ENCODE peak calls at places on chromosomes 16 and 17, in five cellular contexts. One of them, this sample, is unnamed.

GRCh38 chr17:33500141-33500540 is 207.0 kb upstream of the ASIC2 start:
- DNase-seq in GM12878: peak
- DNase-seq in A549: no peak
- DNase-seq in HepG2: no peak
- DNase-seq in SK-N-SH: no peak
- DNase-seq in this sample: peak

GRCh38 chr17:74059471-74059870 is 144.0 kb upstream of the RPL38 start:
- DNase-seq in GM12878: no peak
- DNase-seq in A549: no peak
- DNase-seq in HepG2: no peak
- DNase-seq in SK-N-SH: no peak
- DNase-seq in this sample: no peak

GRCh38 chr17:61403846-61404701 is 4.4 kb downstream of the TBX2 start:
- DNase-seq in GM12878: no peak
- DNase-seq in A549: no peak
- DNase-seq in HepG2: no peak
- DNase-seq in SK-N-SH: no peak
- DNase-seq in this sample: no peak

GRCh38 chr17:7177210-7177953 is 1.8 kb downstream of the ASGR1 start:
- DNase-seq in GM12878: no peak
- DNase-seq in A549: peak
- DNase-seq in HepG2: peak
- DNase-seq in SK-N-SH: peak
- DNase-seq in this sample: peak

GRCh38 chr16:11610121-11610505 is 23.4 kb upstream of the LITAF start:
- DNase-seq in GM12878: no peak
- DNase-seq in A549: no peak
- DNase-seq in HepG2: no peak
- DNase-seq in SK-N-SH: no peak
- DNase-seq in this sample: no peak

GRCh38 chr17:142102-142661 is 4.8 kb downstream of the SCGB1C2 start:
- DNase-seq in GM12878: no peak
- DNase-seq in A549: peak
- DNase-seq in HepG2: peak
- DNase-seq in SK-N-SH: peak
- DNase-seq in this sample: no peak

GRCh38 chr17:40112718-40113109 is 9.1 kb upstream of the MSL1 start:
- DNase-seq in GM12878: no peak
- DNase-seq in A549: no peak
- DNase-seq in HepG2: no peak
- DNase-seq in SK-N-SH: no peak
- DNase-seq in this sample: no peak

GRCh38 chr16:48235058-48235555 is 9.0 kb upstream of the LONP2 start:
- DNase-seq in GM12878: no peak
- DNase-seq in A549: no peak
- DNase-seq in HepG2: no peak
- DNase-seq in SK-N-SH: no peak
- DNase-seq in this sample: no peak

GRCh38 chr16:75088934-75089333 is 27.6 kb downstream of the LDHD start:
- DNase-seq in GM12878: no peak
- DNase-seq in A549: no peak
- DNase-seq in HepG2: no peak
- DNase-seq in SK-N-SH: no peak
- DNase-seq in this sample: no peak

GRCh38 chr17:64124609-64125008 is 5.3 kb downstream of the ERN1 start:
- DNase-seq in GM12878: no peak
- DNase-seq in A549: no peak
- DNase-seq in HepG2: no peak
- DNase-seq in SK-N-SH: no peak
- DNase-seq in this sample: no peak

GRCh38 chr16:89706446-89707260 is 5.1 kb upstream of the SPATA2L start:
- DNase-seq in GM12878: no peak
- DNase-seq in A549: no peak
- DNase-seq in HepG2: no peak
- DNase-seq in SK-N-SH: no peak
- DNase-seq in this sample: no peak

GRCh38 chr17:70539172-70539924 is 370.0 kb downstream of the KCNJ2 start:
- DNase-seq in GM12878: no peak
- DNase-seq in A549: no peak
- DNase-seq in HepG2: no peak
- DNase-seq in SK-N-SH: no peak
- DNase-seq in this sample: no peak

GRCh38 chr17:19270951-19271611 is 33.9 kb downstream of the EPN2 start:
- DNase-seq in GM12878: peak
- DNase-seq in A549: no peak
- DNase-seq in HepG2: no peak
- DNase-seq in SK-N-SH: no peak
- DNase-seq in this sample: peak

GRCh38 chr17:5877948-5878347 is 192.2 kb upstream of the WSCD1 start:
- DNase-seq in GM12878: no peak
- DNase-seq in A549: no peak
- DNase-seq in HepG2: no peak
- DNase-seq in SK-N-SH: no peak
- DNase-seq in this sample: no peak

GRCh38 chr17:62870581-62870964 is 62.5 kb upstream of the MARCHF10 start:
- DNase-seq in GM12878: no peak
- DNase-seq in A549: no peak
- DNase-seq in HepG2: no peak
- DNase-seq in SK-N-SH: peak
- DNase-seq in this sample: no peak

GRCh38 chr16:81524382-81524781 is 79.8 kb downstream of the CMIP start:
- DNase-seq in GM12878: no peak
- DNase-seq in A549: no peak
- DNase-seq in HepG2: no peak
- DNase-seq in SK-N-SH: no peak
- DNase-seq in this sample: peak

GRCh38 chr17:62105861-62106260 is 40.8 kb upstream of the MED13 start:
- DNase-seq in GM12878: no peak
- DNase-seq in A549: no peak
- DNase-seq in HepG2: no peak
- DNase-seq in SK-N-SH: no peak
- DNase-seq in this sample: no peak

GRCh38 chr17:8868092-8868491 is 618 bp upstream of the PIK3R6 start:
- DNase-seq in GM12878: no peak
- DNase-seq in A549: no peak
- DNase-seq in HepG2: no peak
- DNase-seq in SK-N-SH: no peak
- DNase-seq in this sample: no peak

GRCh38 chr16:18788828-18789514 is 1.2 kb downstream of the RPS15A start:
- DNase-seq in GM12878: no peak
- DNase-seq in A549: no peak
- DNase-seq in HepG2: no peak
- DNase-seq in SK-N-SH: no peak
- DNase-seq in this sample: no peak

GRCh38 chr17:16328997-16329396 is 24.3 kb downstream of the CENPV start:
- DNase-seq in GM12878: no peak
- DNase-seq in A549: peak
- DNase-seq in HepG2: no peak
- DNase-seq in SK-N-SH: no peak
- DNase-seq in this sample: no peak

GRCh38 chr17:73118876-73119485 is 26.5 kb upstream of the SLC39A11 start:
- DNase-seq in GM12878: no peak
- DNase-seq in A549: no peak
- DNase-seq in HepG2: no peak
- DNase-seq in SK-N-SH: peak
- DNase-seq in this sample: no peak

GRCh38 chr17:39485555-39485954 is 24.3 kb downstream of the CDK12 start:
- DNase-seq in GM12878: no peak
- DNase-seq in A549: no peak
- DNase-seq in HepG2: no peak
- DNase-seq in SK-N-SH: no peak
- DNase-seq in this sample: no peak

GRCh38 chr16:66925322-66925840 is at the start of gene RRAD:
- DNase-seq in GM12878: no peak
- DNase-seq in A549: no peak
- DNase-seq in HepG2: no peak
- DNase-seq in SK-N-SH: no peak
- DNase-seq in this sample: peak

GRCh38 chr16:69888005-69888560 is 63.1 kb upstream of the CLEC18A start:
- DNase-seq in GM12878: peak
- DNase-seq in A549: no peak
- DNase-seq in HepG2: no peak
- DNase-seq in SK-N-SH: no peak
- DNase-seq in this sample: no peak

GRCh38 chr16:53142823-53143568 is 88.2 kb downstream of the CHD9 start:
- DNase-seq in GM12878: no peak
- DNase-seq in A549: no peak
- DNase-seq in HepG2: no peak
- DNase-seq in SK-N-SH: no peak
- DNase-seq in this sample: no peak

GRCh38 chr16:57513371-57514102 is 22.8 kb downstream of the CCDC102A start:
- DNase-seq in GM12878: no peak
- DNase-seq in A549: no peak
- DNase-seq in HepG2: no peak
- DNase-seq in SK-N-SH: peak
- DNase-seq in this sample: no peak

GRCh38 chr16:17784073-17784472 is 313.3 kb upstream of the XYLT1 start:
- DNase-seq in GM12878: no peak
- DNase-seq in A549: no peak
- DNase-seq in HepG2: peak
- DNase-seq in SK-N-SH: no peak
- DNase-seq in this sample: peak

DNA sequence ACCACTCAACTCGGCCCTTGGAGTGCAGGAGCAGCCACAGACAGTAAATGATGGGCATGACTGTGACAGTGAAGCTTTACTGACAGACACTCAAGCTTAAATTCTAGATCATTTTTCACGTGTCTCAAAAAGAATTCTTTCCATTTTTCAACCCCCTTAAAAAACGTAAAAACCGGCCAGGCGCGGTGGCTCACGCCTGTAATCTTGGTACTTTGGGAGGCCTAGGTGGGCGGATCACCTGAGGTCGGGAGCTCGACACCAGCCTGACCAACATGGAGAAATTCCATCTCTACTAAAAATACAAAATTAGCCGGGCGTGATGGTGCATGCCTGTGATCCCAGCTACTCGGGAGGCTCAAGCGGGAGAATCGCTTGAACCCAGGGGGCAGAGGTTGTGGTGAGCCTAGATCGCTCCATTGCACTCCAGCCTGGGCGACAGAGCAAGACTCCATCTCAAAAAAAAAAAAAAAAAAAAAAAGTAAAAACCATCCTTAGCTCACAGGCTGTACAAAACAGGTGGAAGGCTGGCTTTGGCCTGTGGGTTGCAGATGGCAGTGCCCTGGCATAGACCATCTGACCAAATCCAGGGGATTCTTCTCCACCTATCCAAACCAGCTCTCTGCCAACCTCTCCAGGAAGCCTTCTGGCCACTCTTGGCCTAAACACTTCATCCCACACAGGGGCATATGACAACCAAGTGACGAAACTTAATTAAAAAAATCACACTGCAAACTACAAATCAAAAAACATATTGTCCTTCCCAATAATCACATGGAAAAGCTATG is 18.3 kb downstream of the TBC1D16 start:
- DNase-seq in GM12878: no peak
- DNase-seq in A549: no peak
- DNase-seq in HepG2: no peak
- DNase-seq in SK-N-SH: peak
- DNase-seq in this sample: no peak
- TF ChIP-seq REST in GM12878: no peak
- TF ChIP-seq REST in A549: no peak
- TF ChIP-seq REST in HepG2: no peak
- TF ChIP-seq REST in SK-N-SH: no peak
- TF ChIP-seq REST in this sample: no peak

GRCh38 chr17:58520843-58521430 is 6.5 kb upstream of the MTMR4 start:
- DNase-seq in GM12878: no peak
- DNase-seq in A549: no peak
- DNase-seq in HepG2: peak
- DNase-seq in SK-N-SH: peak
- DNase-seq in this sample: no peak
- TF ChIP-seq SMC3 in GM12878: peak
- TF ChIP-seq SMC3 in A549: no peak
- TF ChIP-seq SMC3 in HepG2: peak
- TF ChIP-seq SMC3 in SK-N-SH: no peak
- TF ChIP-seq SMC3 in this sample: no peak

GRCh38 chr17:59366040-59366757 is 34.7 kb downstream of the YPEL2 start:
- DNase-seq in GM12878: no peak
- DNase-seq in A549: no peak
- DNase-seq in HepG2: peak
- DNase-seq in SK-N-SH: no peak
- DNase-seq in this sample: no peak

GRCh38 chr17:59365383-59365981 is 34.0 kb downstream of the YPEL2 start:
- DNase-seq in GM12878: no peak
- DNase-seq in A549: no peak
- DNase-seq in HepG2: peak
- DNase-seq in SK-N-SH: peak
- DNase-seq in this sample: peak

GRCh38 chr17:59362811-59363205 is 31.4 kb downstream of the YPEL2 start:
- DNase-seq in GM12878: no peak
- DNase-seq in A549: no peak
- DNase-seq in HepG2: no peak
- DNase-seq in SK-N-SH: no peak
- DNase-seq in this sample: no peak

GRCh38 chr17:59361386-59361785 is 29.9 kb downstream of the YPEL2 start:
- DNase-seq in GM12878: no peak
- DNase-seq in A549: no peak
- DNase-seq in HepG2: no peak
- DNase-seq in SK-N-SH: no peak
- DNase-seq in this sample: no peak

DNA sequence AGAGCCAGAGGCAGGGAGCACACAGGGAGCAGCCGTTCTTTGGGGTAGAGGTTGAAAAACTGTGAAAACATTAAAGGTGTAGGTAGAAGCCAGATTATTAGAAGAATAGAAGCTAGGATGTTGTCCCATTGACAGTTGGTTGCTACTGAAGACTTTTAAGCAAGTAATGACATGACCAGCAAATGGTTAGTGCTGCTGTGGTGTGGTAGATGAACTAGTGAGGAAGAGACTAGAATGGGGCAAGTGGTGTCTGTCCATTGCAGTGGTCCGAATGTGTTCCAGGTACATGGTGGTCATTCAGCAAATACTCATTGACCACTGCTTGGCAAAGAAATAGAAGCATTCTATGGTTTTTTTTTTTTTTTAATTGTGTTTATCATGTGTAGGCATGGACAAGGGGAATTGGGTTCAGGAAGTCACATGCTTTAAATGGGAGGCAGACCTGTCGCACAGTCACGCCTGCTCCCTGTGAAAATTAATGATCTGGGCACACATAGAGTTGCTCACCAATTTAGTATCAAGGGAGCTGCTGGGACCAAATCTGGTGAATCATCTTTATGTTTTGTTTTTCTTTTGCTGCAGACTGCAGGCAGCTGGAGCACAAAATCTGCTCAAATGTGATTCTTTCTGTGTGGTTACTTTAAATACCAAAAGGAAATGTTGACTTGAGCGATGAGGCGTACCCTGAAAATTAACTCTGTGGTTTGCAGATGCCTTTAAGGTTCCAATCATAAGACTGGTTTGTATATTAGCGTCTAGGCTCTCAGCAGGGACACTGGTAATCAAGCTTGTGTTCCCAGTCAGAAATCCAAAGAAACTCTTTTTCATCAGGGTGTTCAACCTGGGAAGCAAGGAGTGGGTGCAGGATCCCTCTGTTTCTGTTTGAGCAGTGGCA is 30.7 kb downstream of the YPEL2 start:
- DNase-seq in GM12878: peak
- DNase-seq in A549: no peak
- DNase-seq in HepG2: no peak
- DNase-seq in SK-N-SH: no peak
- DNase-seq in this sample: no peak
- TF ChIP-seq REST in GM12878: no peak
- TF ChIP-seq REST in A549: no peak
- TF ChIP-seq REST in HepG2: no peak
- TF ChIP-seq REST in SK-N-SH: peak
- TF ChIP-seq REST in this sample: no peak

GRCh38 chr17:75832164-75832651 is 12.0 kb downstream of the UNC13D start:
- DNase-seq in GM12878: no peak
- DNase-seq in A549: no peak
- DNase-seq in HepG2: no peak
- DNase-seq in SK-N-SH: no peak
- DNase-seq in this sample: no peak
- TF ChIP-seq SMC3 in GM12878: no peak
- TF ChIP-seq SMC3 in A549: no peak
- TF ChIP-seq SMC3 in HepG2: no peak
- TF ChIP-seq SMC3 in SK-N-SH: no peak
- TF ChIP-seq SMC3 in this sample: no peak

This sample was measured in K562.